ENCODE peak calls at places on chromosomes 5 and 9, in five cellular contexts. K is K562, T is A549, M is HepG2, G is GM12878. E is an unnamed sample.

GRCh38 chr9:86303316-86303975 is 21.1 kb upstream of the ISCA1 start:
- DNase-seq in K (peak), T (no peak), M (no peak), G (no peak), E (peak)

GRCh38 chr9:33794560-33794959 is 801 bp upstream of the PRSS3 start:
- DNase-seq in T (no peak), M (no peak), G (no peak), K (no peak), E (no peak)

GRCh38 chr5:40736103-40736875 is 19.5 kb downstream of the TTC33 start:
- DNase-seq in G (peak), T (peak), K (peak), M (peak), E (peak)

GRCh38 chr5:142674438-142675210 is 11.3 kb downstream of the FGF1 start:
- DNase-seq in M (no peak), G (no peak), K (no peak), T (no peak), E (peak)

GRCh38 chr9:126116351-126117157 is 210.1 kb upstream of the MVB12B start:
- DNase-seq in M (no peak), T (no peak), K (no peak), G (no peak), E (no peak)

GRCh38 chr5:65882278-65882677 is 44.1 kb upstream of the ERBIN start:
- DNase-seq in G (no peak), T (no peak), M (no peak), K (no peak), E (no peak)

GRCh38 chr9:121821326-121821725 is 169.9 kb downstream of the DAB2IP start:
- DNase-seq in K (no peak), G (no peak), M (no peak), T (no peak), E (no peak)

GRCh38 chr5:107968998-107969397 is 298.3 kb upstream of the EFNA5 start:
- DNase-seq in M (no peak), K (no peak), G (no peak), T (no peak), E (peak)

GRCh38 chr5:68122929-68123328 is 92.6 kb upstream of the PIK3R1 start:
- DNase-seq in M (no peak), T (no peak), G (no peak), K (no peak), E (no peak)

GRCh38 chr5:893137-893506 is 438 bp downstream of the TRIP13 start:
- DNase-seq in M (no peak), G (no peak), K (peak), T (no peak), E (no peak)

GRCh38 chr5:169548315-169548714 is 35.3 kb upstream of the SPDL1 start:
- DNase-seq in M (peak), G (no peak), K (no peak), T (peak), E (peak)

GRCh38 chr5:34789021-34789531 is 49.9 kb upstream of the TTC23L start:
- DNase-seq in K (no peak), T (no peak), M (no peak), G (no peak), E (peak)

GRCh38 chr9:86494644-86495081 is 140.5 kb upstream of the TUT7 start:
- DNase-seq in M (no peak), G (no peak), T (no peak), K (no peak), E (peak)

GRCh38 chr5:135324160-135324559 is 74.9 kb downstream of the MACROH2A1 start:
- DNase-seq in M (no peak), K (no peak), T (no peak), G (no peak), E (no peak)

GRCh38 chr9:94443039-94443722 is 111.7 kb upstream of the PCAT7 start:
- DNase-seq in G (no peak), T (no peak), M (no peak), K (no peak), E (no peak)

GRCh38 chr5:133663380-133664054 is 51.2 kb upstream of the FSTL4 start:
- DNase-seq in T (no peak), K (no peak), M (no peak), G (no peak), E (no peak)

GRCh38 chr9:137252555-137253506 is 1.7 kb downstream of the STPG3 start:
- DNase-seq in T (no peak), G (no peak), M (no peak), K (peak), E (no peak)

GRCh38 chr5:149731617-149732400 is 1.7 kb downstream of the PPARGC1B start:
- DNase-seq in G (peak), K (peak), M (no peak), T (peak), E (peak)

GRCh38 chr9:32782476-32783167 is 718 bp upstream of the TMEM215 start:
- DNase-seq in G (no peak), M (no peak), T (no peak), K (no peak), E (no peak)

GRCh38 chr5:132027027-132027426 is 15.6 kb upstream of the ACSL6 start:
- DNase-seq in K (no peak), M (no peak), G (no peak), T (no peak), E (no peak)

GRCh38 chr5:52693279-52693678 is 94.4 kb upstream of the ITGA1 start:
- DNase-seq in G (no peak), M (peak), T (no peak), K (no peak), E (peak)

GRCh38 chr9:136093995-136094881 is 851 bp downstream of the NACC2 start:
- DNase-seq in T (peak), K (peak), G (no peak), M (peak), E (peak)

GRCh38 chr9:86369810-86370209 is 15.6 kb upstream of the TUT7 start:
- DNase-seq in K (no peak), G (no peak), T (no peak), M (no peak), E (no peak)

GRCh38 chr5:110965773-110966581 is 105.5 kb upstream of the TSLP start:
- DNase-seq in G (no peak), K (no peak), M (no peak), T (no peak), E (no peak)

GRCh38 chr9:6183227-6183551 is 32.4 kb upstream of the IL33 start:
- DNase-seq in M (no peak), T (peak), K (peak), G (no peak), E (no peak)

GRCh38 chr9:95736370-95736769 is 139.1 kb upstream of the ERCC6L2 start:
- DNase-seq in K (peak), M (no peak), G (no peak), T (peak), E (no peak)

GRCh38 chr5:173819521-173819920 is 68.6 kb upstream of the CPEB4 start:
- DNase-seq in K (no peak), T (no peak), G (no peak), M (no peak), E (no peak)

GRCh38 chr5:168793844-168794837 is 215.0 kb upstream of the PANK3 start:
- DNase-seq in G (no peak), K (no peak), M (peak), T (peak), E (peak)

GRCh38 chr5:172049226-172049796 is 42.9 kb upstream of the FBXW11 start:
- DNase-seq in M (no peak), K (no peak), G (no peak), T (no peak), E (no peak)

DNA sequence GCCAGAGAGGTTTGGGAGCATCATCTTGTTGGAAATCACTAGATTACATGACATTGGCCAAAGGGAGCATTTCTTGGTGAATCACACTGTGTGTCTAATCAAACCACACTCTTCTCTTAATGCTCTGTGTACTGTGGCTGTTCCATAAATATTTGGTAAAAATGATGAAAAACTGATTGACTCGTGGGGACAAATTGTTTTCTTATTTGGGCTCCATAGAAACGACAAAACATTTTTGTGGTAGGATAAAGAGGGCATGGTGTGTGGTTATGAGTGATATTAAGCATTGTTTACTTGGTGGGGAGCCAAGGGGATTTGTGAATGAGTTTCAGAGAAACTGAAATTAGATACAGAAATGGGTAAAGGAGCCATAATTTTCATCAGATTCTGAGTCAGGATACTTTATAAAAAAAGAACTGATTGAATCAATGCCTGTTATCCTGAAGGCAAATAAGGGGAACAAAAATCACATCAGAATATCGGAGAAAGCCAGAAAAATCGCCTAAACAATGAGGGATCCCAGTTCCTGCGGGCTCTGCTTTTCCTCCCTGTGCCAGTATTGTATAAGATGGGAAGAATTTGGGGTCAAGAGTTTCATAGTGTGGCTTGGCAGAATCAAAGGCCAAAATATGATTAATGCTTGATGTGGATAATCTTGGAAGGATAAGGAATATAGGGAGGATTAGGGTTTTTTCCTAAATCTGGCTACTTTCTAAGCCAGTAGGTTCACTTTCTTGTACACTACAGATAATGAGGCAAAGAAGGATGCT is 33.3 kb downstream of the FBXL7 start:
- DNase-seq in M (no peak), K (no peak), T (no peak), G (no peak), E (peak)
- TF ChIP-seq RAD21 in M (no peak), K (no peak), T (no peak), G (no peak), E (no peak)

GRCh38 chr9:71223953-71224538 is 102.6 kb upstream of the TRPM3 start:
- DNase-seq in G (no peak), T (no peak), M (peak), K (no peak), E (no peak)

GRCh38 chr9:71213633-71214032 is 92.2 kb upstream of the TRPM3 start:
- DNase-seq in G (no peak), M (no peak), T (no peak), K (no peak), E (no peak)

GRCh38 chr9:71218774-71219173 is 97.4 kb upstream of the TRPM3 start:
- DNase-seq in M (peak), G (no peak), T (no peak), K (no peak), E (no peak)
- TF ChIP-seq BHLHE40 in M (no peak), G (no peak), T (no peak), K (no peak), E (no peak)

GRCh38 chr9:29697011-29697410 is 2123.7 kb upstream of the C9orf72 start:
- DNase-seq in K (no peak), M (no peak), T (no peak), G (no peak), E (no peak)

GRCh38 chr9:29701971-29702370 is 2128.7 kb upstream of the C9orf72 start:
- DNase-seq in G (no peak), T (no peak), K (no peak), M (no peak), E (no peak)

GRCh38 chr9:29701536-29701935 is 2128.3 kb upstream of the C9orf72 start:
- DNase-seq in G (no peak), M (no peak), K (no peak), T (no peak), E (no peak)
- TF ChIP-seq RAD21 in G (no peak), M (no peak), K (no peak), T (no peak), E (no peak)

GRCh38 chr5:37840036-37840909 is at the start of gene GDNF:
- DNase-seq in M (peak), T (peak), K (no peak), G (no peak), E (peak)
- TF ChIP-seq BHLHE40 in M (no peak), T (no peak), K (no peak), G (no peak), E (no peak)

GRCh38 chr5:118095100-118095499 is 893.2 kb downstream of the DTWD2 start:
- DNase-seq in G (no peak), T (no peak), K (no peak), M (no peak), E (no peak)
- TF ChIP-seq RAD21 in G (no peak), T (no peak), K (no peak), M (no peak), E (no peak)

GRCh38 chr9:92295827-92296258 is 2.3 kb upstream of the IARS1 start:
- DNase-seq in K (peak), G (no peak), M (no peak), T (no peak), E (no peak)
- TF ChIP-seq BHLHE40 in K (no peak), G (no peak), M (no peak), T (no peak), E (no peak)

GRCh38 chr5:54146906-54147305 is 163.5 kb downstream of the ARL15 start:
- DNase-seq in G (no peak), K (no peak), M (no peak), T (no peak), E (no peak)
- TF ChIP-seq RAD21 in G (no peak), K (no peak), M (no peak), T (no peak), E (no peak)

GRCh38 chr9:34988218-34989055 is 1.1 kb upstream of the DNAJB5 start:
- DNase-seq in G (no peak), M (no peak), K (no peak), T (no peak), E (no peak)
- TF ChIP-seq BHLHE40 in G (no peak), M (no peak), K (no peak), T (no peak), E (no peak)

GRCh38 chr5:98458004-98458403 is 315.5 kb upstream of the RGMB start:
- DNase-seq in G (no peak), T (no peak), K (no peak), M (no peak), E (peak)

GRCh38 chr5:98454407-98454806 is 319.1 kb upstream of the RGMB start:
- DNase-seq in M (no peak), K (no peak), G (no peak), T (no peak), E (peak)

GRCh38 chr5:98453309-98453708 is 320.2 kb upstream of the RGMB start:
- DNase-seq in G (no peak), K (no peak), T (no peak), M (no peak), E (no peak)

GRCh38 chr5:98454904-98455303 is 318.6 kb upstream of the RGMB start:
- DNase-seq in K (no peak), G (no peak), T (no peak), M (no peak), E (peak)

DNA sequence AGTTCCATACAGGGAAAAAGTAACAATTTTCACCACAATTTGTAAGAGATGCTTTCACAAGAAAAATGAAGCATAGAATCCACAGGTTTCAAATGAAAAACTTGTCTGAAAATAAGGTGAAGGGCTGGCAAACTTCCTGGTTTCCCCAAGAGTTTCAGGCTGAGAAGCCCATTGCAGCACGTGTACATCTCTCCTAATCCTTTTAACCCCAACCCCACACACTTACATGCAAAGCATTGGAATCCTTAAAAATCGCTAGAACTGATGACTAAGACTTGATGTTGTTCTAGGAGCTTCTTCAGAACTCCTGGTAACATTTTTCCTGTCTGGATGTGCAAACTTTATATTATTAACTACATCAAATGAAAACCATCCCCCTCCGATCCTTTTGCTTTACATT is 317.8 kb upstream of the RGMB start:
- DNase-seq in G (no peak), T (no peak), M (no peak), K (no peak), E (peak)
- TF ChIP-seq RAD21 in G (no peak), T (no peak), M (no peak), K (no peak), E (no peak)

DNA sequence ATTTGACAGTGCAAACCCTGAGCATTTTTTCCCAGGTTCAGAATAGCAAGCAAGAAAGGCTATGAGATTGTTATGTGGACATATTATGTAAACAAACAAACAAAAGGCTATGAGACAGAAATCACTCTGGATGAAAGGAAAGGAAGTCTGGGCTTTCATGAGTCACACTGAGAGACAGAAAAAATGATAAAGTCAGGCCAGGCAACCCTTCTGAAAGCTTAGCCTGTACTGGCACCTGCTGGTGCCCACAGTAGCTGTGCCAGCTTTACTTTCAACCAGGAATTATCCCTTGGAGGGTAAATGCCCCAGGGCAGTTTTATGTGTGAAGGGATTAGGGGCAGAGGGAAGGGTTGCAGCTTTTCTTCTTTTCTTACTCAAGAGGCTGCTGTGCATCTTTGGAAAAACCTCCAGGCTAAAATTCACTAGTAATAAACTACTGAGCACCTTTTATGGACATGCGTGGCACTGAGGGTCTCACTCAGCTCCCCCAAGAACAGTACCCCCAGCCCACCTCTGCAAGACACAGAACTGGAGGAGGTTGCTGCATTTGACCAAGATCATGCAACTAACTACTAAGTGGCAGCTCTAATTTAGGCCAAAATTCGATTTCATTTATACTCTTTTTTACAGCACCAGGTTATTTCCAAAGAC is 41.7 kb downstream of the ACTL7B start:
- DNase-seq in T (peak), K (no peak), M (peak), G (no peak), E (no peak)
- TF ChIP-seq BHLHE40 in T (no peak), K (no peak), M (no peak), G (no peak), E (no peak)

E was measured in IMR-90.